ENCODE peak calls at places on chromosome 22, in eight cellular contexts. V is fibroblast of mammary gland, U is NB4, D is mammary epithelial cell, A is HCT116, S is choroid plexus epithelial cell, H is psoas muscle, J is gastrocnemius medialis. I is an unnamed sample.

GRCh38 chr22:41931701-41932269 is 5.2 kb upstream of the TNFRSF13C start:
- DNase-seq in U (peak; percentile 60), D (no peak), J (no peak), A (no peak), S (no peak), H (no peak), V (no peak), I (no peak)

GRCh38 chr22:41539146-41540005 is 4.9 kb downstream of the POLR3H start:
- DNase-seq in H (no peak), D (no peak), S (peak; percentile 25), J (no peak), U (no peak), V (peak; percentile 42), A (no peak), I (no peak)

GRCh38 chr22:42296381-42296853 is 26.0 kb upstream of the TCF20 start:
- DNase-seq in V (no peak), H (no peak), A (no peak), D (no peak), J (no peak), U (no peak), S (no peak), I (no peak)

GRCh38 chr22:33917744-33918406 is 2.4 kb downstream of the LARGE1 start:
- DNase-seq in A (no peak), H (no peak), J (no peak), S (peak; percentile 43), D (no peak), V (peak; percentile 23), U (peak; percentile 88), I (no peak)

GRCh38 chr22:43946391-43946680 is 8.9 kb upstream of the SAMM50 start:
- DNase-seq in V (no peak), D (no peak), J (no peak), U (peak; percentile 46), H (no peak), A (no peak), S (peak; percentile 53), I (no peak)

GRCh38 chr22:48477031-48477721 is 1350.5 kb downstream of the BRD1 start:
- DNase-seq in J (no peak), V (no peak), S (no peak), A (no peak), H (no peak), U (no peak), D (no peak), I (no peak)

GRCh38 chr22:20235453-20235991 is 32.6 kb downstream of the RTN4R start:
- DNase-seq in H (no peak), S (no peak), D (no peak), V (no peak), U (peak; percentile 39), A (no peak), J (no peak), I (no peak)

GRCh38 chr22:42910221-42910942 is 53.3 kb upstream of the ARFGAP3 start:
- DNase-seq in A (no peak), U (no peak), V (no peak), J (peak; percentile 90), S (no peak), H (peak; percentile 90), D (no peak), I (no peak)

GRCh38 chr22:31583861-31584485 is 78.0 kb downstream of the PISD start:
- DNase-seq in S (peak; percentile 74), J (no peak), V (peak; percentile 43), U (no peak), D (no peak), H (no peak), A (no peak), I (peak; percentile 54)

GRCh38 chr22:49305215-49305965 is 522.3 kb downstream of the BRD1 start:
- DNase-seq in H (no peak), S (peak; percentile 2), J (no peak), A (peak; percentile 18), D (no peak), U (peak; percentile 62), V (peak; percentile 0), I (no peak)

GRCh38 chr22:43262990-43263644 is 76.2 kb upstream of the TTLL12 start:
- DNase-seq in J (no peak), V (no peak), A (no peak), S (peak; percentile 45), U (peak; percentile 82), H (no peak), D (no peak), I (peak; percentile 7)

GRCh38 chr22:46678003-46678657 is 57.9 kb downstream of the GRAMD4 start:
- DNase-seq in S (no peak), V (no peak), H (no peak), A (no peak), U (no peak), J (no peak), D (no peak), I (no peak)

GRCh38 chr22:46676881-46677280 is 56.7 kb downstream of the GRAMD4 start:
- DNase-seq in S (no peak), D (no peak), U (no peak), A (no peak), H (peak; percentile 79), J (peak; percentile 83), V (no peak), I (no peak)

GRCh38 chr22:46675938-46676337 is 55.8 kb downstream of the GRAMD4 start:
- DNase-seq in U (no peak), V (no peak), S (no peak), D (no peak), H (no peak), A (no peak), J (no peak), I (no peak)

GRCh38 chr22:46676479-46676878 is 56.3 kb downstream of the GRAMD4 start:
- DNase-seq in A (no peak), H (no peak), U (no peak), D (no peak), J (no peak), V (no peak), S (no peak), I (no peak)

DNA sequence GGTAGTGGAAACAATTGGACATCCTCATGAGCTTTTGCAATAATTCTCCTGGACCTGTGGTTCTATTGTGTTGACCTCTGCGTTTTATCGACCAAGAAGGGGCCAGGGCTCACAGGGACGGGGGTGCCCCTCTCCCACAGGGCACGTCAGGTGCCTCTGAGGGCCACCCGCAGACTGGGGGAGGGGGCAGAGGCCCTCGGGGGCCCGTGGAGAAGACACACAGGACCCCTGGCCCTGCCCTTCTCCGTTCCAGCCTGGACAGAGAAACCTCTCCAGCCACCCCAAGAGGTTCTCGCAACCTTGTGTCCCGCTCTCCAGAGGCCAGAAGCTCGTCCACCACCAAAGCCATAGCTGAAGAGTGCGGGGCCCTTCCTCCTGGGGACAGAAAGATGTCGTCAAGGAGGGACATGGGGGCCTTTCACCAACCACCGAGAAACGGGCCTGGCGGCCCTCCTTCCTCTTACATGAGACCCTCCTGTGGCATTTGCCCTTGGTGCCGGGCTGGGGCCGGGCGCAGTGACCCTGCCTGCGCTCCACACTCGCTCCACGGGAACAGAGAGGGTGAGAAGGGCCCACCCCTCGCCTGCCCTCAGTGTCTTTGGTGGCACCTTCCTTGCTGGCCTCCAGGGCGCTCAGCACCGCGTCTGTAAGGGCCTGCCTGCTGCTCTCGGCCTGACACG is 57.3 kb downstream of the GRAMD4 start:
- DNase-seq in D (no peak), H (no peak), S (no peak), V (no peak), J (no peak), A (no peak), U (no peak), I (no peak)
- TF ChIP-seq CTCF in D (no peak), H (no peak), S (no peak), V (no peak), J (no peak), A (no peak), U (no peak), I (no peak)

GRCh38 chr22:39308614-39309363 is 10.6 kb downstream of the RPL3 start:
- DNase-seq in H (peak; percentile 85), D (peak; percentile 89), V (peak; percentile 90), S (peak; percentile 99), J (peak; percentile 63), U (peak; percentile 77), A (peak; percentile 92), I (peak; percentile 92)
- H3K4me3 ChIP-seq in H (peak overlapping the region; percentile 33), D (peak overlapping the region; percentile 18), V (peak overlapping the region; percentile 10), S (peak overlapping the region; percentile 48), J (peak overlapping the region; percentile 6), U (no peak overlapping the region), A (peak overlapping the region; percentile 52), I (no peak overlapping the region)

GRCh38 chr22:36740716-36741115 is 35.2 kb downstream of the IFT27 start:
- DNase-seq in J (no peak), U (no peak), V (no peak), D (no peak), H (no peak), S (no peak), A (no peak), I (no peak)
- TF ChIP-seq CTCF in J (no peak), U (no peak), V (no peak), D (no peak), H (no peak), S (no peak), A (no peak), I (no peak)

GRCh38 chr22:21450320-21450831 is 16.8 kb upstream of the TMEM191C start:
- DNase-seq in U (no peak), J (no peak), A (no peak), V (no peak), H (no peak), D (no peak), S (no peak), I (no peak)

GRCh38 chr22:21449531-21450319 is 17.5 kb upstream of the TMEM191C start:
- DNase-seq in D (no peak), V (no peak), U (no peak), J (no peak), A (no peak), H (peak; percentile 42), S (no peak), I (no peak)

GRCh38 chr22:21446827-21447690 is 20.1 kb upstream of the TMEM191C start:
- DNase-seq in D (no peak), J (no peak), S (no peak), V (no peak), H (no peak), U (no peak), A (no peak), I (no peak)

GRCh38 chr22:21447694-21448402 is 19.3 kb upstream of the TMEM191C start:
- DNase-seq in D (no peak), H (peak; percentile 41), J (no peak), U (peak; percentile 45), V (no peak), A (no peak), S (no peak), I (no peak)

GRCh38 chr22:21448627-21449416 is 18.4 kb upstream of the TMEM191C start:
- DNase-seq in D (no peak), U (no peak), S (no peak), J (no peak), H (peak; percentile 48), V (no peak), A (no peak), I (no peak)
- H3K4me3 ChIP-seq in D (no peak overlapping the region), U (no peak overlapping the region), S (no peak overlapping the region), J (no peak overlapping the region), H (no peak overlapping the region), V (no peak overlapping the region), A (no peak overlapping the region), I (no peak overlapping the region)

DNA sequence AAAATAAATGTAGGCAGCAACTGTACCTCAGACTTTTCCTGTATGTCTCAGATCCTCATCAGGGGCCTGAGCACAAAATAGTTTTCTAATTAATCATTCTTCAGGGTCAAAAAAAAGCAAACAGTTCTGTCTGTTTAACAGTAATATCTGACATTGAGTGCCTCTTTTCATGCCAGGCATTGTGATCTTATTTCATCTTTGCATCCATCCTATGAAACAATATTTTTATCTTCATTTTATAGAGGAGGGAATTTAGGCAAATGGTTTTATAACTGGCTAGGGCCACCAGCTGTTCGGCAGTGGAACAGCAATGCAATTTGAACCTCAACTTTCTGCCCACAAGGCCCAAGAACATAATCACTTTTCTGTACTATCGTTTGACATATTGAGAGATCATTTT is 145.6 kb downstream of the WNT7B start:
- DNase-seq in U (no peak), J (no peak), S (peak; percentile 66), D (no peak), V (peak; percentile 28), A (peak; percentile 6), H (no peak), I (peak; percentile 4)
- TF ChIP-seq CTCF in U (no peak), J (no peak), S (peak; percentile 85), D (peak; percentile 46), V (peak; percentile 67), A (peak; percentile 55), H (peak; percentile 13), I (peak; percentile 33)

I was measured in foreskin fibroblast.